ENCODE peak calls at places on chromosomes 11 and 22, in ten cellular contexts. Q is body of pancreas; I is heart left ventricle; O is breast epithelium; Y is effector memory CD4-positive, alpha-beta T cell; P is neural progenitor cell; X is tibial artery; Z is IMR-90; M is HAP-1; V is tibial nerve. G is an unnamed sample. For H3K27me3 and H3K9me3, the result is how much of the 10 kb centered on the place peaks cover.

GRCh38 chr11:10381730-10382129 is 73.3 kb upstream of the AMPD3 start:
- DNase-seq in Z (peak), P (no peak), Y (no peak), X (no peak), V (no peak), Q (no peak), I (no peak), M (no peak), O (no peak), G (no peak)

GRCh38 chr22:32866953-32867352 is 65.4 kb downstream of the TIMP3 start:
- DNase-seq in Z (no peak), Q (no peak), V (no peak), X (no peak), M (no peak), O (no peak), P (no peak), I (no peak), Y (no peak), G (no peak)

GRCh38 chr22:29032014-29032475 is 29.6 kb downstream of the C22orf31 start:
- DNase-seq in P (no peak), Y (no peak), V (no peak), O (no peak), M (no peak), X (no peak), Q (no peak), Z (no peak), I (no peak), G (no peak)

GRCh38 chr11:48019597-48019996 is 39.2 kb downstream of the PTPRJ start:
- DNase-seq in Z (no peak), V (no peak), O (no peak), M (no peak), X (no peak), Q (no peak), I (no peak), Y (no peak), P (no peak), G (no peak)

GRCh38 chr11:48081151-48082010 is 101.0 kb downstream of the PTPRJ start:
- DNase-seq in Y (no peak), Z (peak), X (peak), V (peak), O (no peak), Q (peak), I (peak), P (no peak), M (no peak), G (peak)

GRCh38 chr11:26741036-26741435 is 19.2 kb upstream of the SLC5A12 start:
- DNase-seq in X (no peak), O (no peak), Y (no peak), M (no peak), P (peak), Z (no peak), V (no peak), Q (no peak), I (no peak), G (no peak)

GRCh38 chr11:65440831-65441499 is 18.4 kb downstream of the NEAT1 start:
- DNase-seq in P (no peak), Y (no peak), O (no peak), V (peak), M (no peak), Z (peak), Q (peak), I (no peak), X (no peak), G (no peak)

GRCh38 chr22:23183107-23183698 is 2.9 kb downstream of the BCR start:
- DNase-seq in O (no peak), P (peak), I (peak), V (peak), Q (peak), X (peak), Y (no peak), Z (peak), M (peak), G (peak)

GRCh38 chr11:111986589-111986988 is 38.6 kb upstream of the DLAT start:
- DNase-seq in X (no peak), V (no peak), Q (no peak), M (no peak), Y (no peak), Z (no peak), O (no peak), P (no peak), I (no peak), G (no peak)

GRCh38 chr11:46729110-46730027 is 10.4 kb downstream of the F2 start:
- DNase-seq in V (no peak), I (no peak), X (no peak), Z (peak), Q (no peak), P (no peak), Y (no peak), M (no peak), O (no peak), G (no peak)

GRCh38 chr11:46731545-46731944 is 12.5 kb downstream of the F2 start:
- DNase-seq in P (no peak), X (no peak), Q (no peak), Y (no peak), Z (no peak), M (no peak), I (no peak), V (no peak), O (no peak), G (no peak)

GRCh38 chr11:46736615-46737014 is 17.6 kb downstream of the F2 start:
- DNase-seq in Z (no peak), Y (no peak), X (no peak), O (no peak), M (no peak), Q (no peak), I (no peak), P (no peak), V (no peak), G (no peak)

GRCh38 chr11:46736146-46736545 is 17.1 kb downstream of the F2 start:
- DNase-seq in X (no peak), I (no peak), P (no peak), Y (no peak), O (no peak), V (no peak), Z (no peak), Q (no peak), M (no peak), G (no peak)

GRCh38 chr11:46733234-46733633 is 14.2 kb downstream of the F2 start:
- DNase-seq in Z (no peak), Y (no peak), O (no peak), V (no peak), X (no peak), Q (no peak), P (no peak), M (no peak), I (no peak), G (no peak)
- H3K27me3 ChIP-seq in Z (under half), Y (under half), O (under half), V (under half), X (under half), Q (under half), P (under half), M (under half), I (under half), G (under half)

GRCh38 chr22:37284807-37285355 is 2.6 kb downstream of the CYTH4 start:
- DNase-seq in O (no peak), P (no peak), M (no peak), X (peak), V (no peak), I (peak), Y (peak), Q (peak), Z (no peak), G (peak)

GRCh38 chr22:37285937-37286336 is 3.6 kb downstream of the CYTH4 start:
- DNase-seq in Q (no peak), O (no peak), Y (no peak), M (no peak), V (no peak), I (no peak), Z (no peak), X (no peak), P (no peak), G (no peak)

GRCh38 chr22:37289156-37289735 is 6.9 kb downstream of the CYTH4 start:
- DNase-seq in Z (no peak), I (no peak), O (no peak), V (no peak), Y (no peak), X (no peak), P (no peak), Q (no peak), M (no peak), G (no peak)

GRCh38 chr22:37288521-37288920 is 6.2 kb downstream of the CYTH4 start:
- DNase-seq in M (no peak), P (no peak), Z (no peak), O (no peak), V (no peak), X (no peak), Q (no peak), Y (no peak), I (no peak), G (no peak)

GRCh38 chr22:37287550-37287951 is 5.2 kb downstream of the CYTH4 start:
- DNase-seq in M (no peak), Y (no peak), P (no peak), I (no peak), Q (no peak), O (no peak), Z (no peak), V (no peak), X (no peak), G (no peak)
- H3K9me3 ChIP-seq in M (under half), Y (under half), P (under half), I (under half), Q (under half), O (under half), Z (under half), V (under half), X (under half), G (under half)

DNA sequence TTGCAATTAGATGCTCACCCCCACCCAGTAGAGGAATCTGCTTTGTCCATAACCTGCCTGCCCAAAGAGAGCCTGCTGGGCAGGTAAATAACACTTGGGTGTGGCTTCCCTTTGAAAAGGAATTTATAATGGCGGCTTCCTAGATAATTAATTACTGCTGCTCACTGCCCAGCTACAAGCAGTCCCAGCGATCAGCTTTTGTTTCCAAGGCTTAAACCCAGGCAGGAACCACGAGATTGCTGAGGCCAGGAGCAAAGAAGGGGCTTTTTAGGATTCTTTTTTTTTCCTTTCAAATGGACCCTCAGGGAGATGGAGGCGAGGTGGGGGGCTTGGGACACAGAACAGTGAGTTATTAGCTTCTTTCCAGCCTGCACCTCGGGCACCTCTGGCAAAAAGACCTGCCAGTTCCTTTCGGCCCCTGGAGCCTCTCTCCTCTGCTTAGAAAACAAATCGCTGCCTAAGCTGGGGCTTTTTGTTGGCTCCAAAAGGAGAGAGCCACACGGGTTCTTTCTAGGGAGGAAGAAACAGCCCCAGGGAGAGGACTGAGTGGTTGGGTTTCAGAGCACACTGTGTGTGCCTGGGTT is 107.2 kb downstream of the TSPAN18 start:
- DNase-seq in I (no peak), Y (no peak), X (no peak), Q (no peak), V (no peak), M (peak), Z (no peak), P (peak), O (no peak), G (no peak)
- H3K27me3 ChIP-seq in I (under half), Y (under half), X (under half), Q (under half), V (under half), M (under half), Z (under half), P (under half), O (under half), G (under half)

GRCh38 chr11:74866557-74866956 is 82.3 kb downstream of the XRRA1 start:
- DNase-seq in V (no peak), X (no peak), Y (no peak), P (no peak), Z (no peak), O (no peak), I (no peak), Q (no peak), M (no peak), G (no peak)

GRCh38 chr11:74871037-74871436 is 77.9 kb downstream of the XRRA1 start:
- DNase-seq in Z (no peak), P (no peak), X (no peak), V (no peak), Q (no peak), O (no peak), I (no peak), Y (no peak), M (no peak), G (no peak)

GRCh38 chr11:74870485-74870884 is 78.4 kb downstream of the XRRA1 start:
- DNase-seq in M (peak), Y (no peak), Q (no peak), Z (peak), I (no peak), O (no peak), V (no peak), P (peak), X (no peak), G (no peak)
- H3K9me3 ChIP-seq in M (under half), Y (under half), Q (under half), Z (under half), I (under half), O (half or more), V (half or more), P (under half), X (under half), G (half or more)

GRCh38 chr22:49412236-49412635 is 415.4 kb downstream of the BRD1 start:
- DNase-seq in Z (no peak), P (no peak), V (no peak), X (no peak), Y (no peak), M (no peak), O (no peak), I (no peak), Q (no peak), G (no peak)
- H3K27me3 ChIP-seq in Z (under half), P (under half), V (under half), X (under half), Y (under half), M (under half), O (under half), I (under half), Q (under half), G (under half)

DNA sequence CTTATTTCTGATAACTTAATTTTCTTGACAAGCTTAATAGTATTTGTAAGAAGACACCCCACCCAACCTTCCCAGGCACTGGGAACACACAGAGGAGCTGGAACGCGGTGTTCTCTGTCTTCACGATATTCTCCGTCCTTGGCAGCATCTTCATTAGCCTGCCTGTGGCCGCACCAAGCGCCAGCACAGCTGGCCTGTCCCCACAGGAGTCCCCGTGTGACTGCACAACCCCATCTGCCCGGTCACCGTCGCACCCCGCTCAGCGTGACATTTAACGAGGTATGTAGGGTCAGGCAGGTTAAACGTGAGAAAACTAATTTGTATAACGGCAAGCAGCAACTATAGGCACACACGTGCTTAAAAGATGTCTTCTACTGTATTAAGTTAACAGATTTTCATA is 293.3 kb downstream of the BRD1 start:
- DNase-seq in Q (no peak), Y (no peak), M (no peak), O (peak), Z (no peak), I (no peak), P (peak), X (peak), V (no peak), G (no peak)
- H3K9me3 ChIP-seq in Q (under half), Y (under half), M (under half), O (under half), Z (half or more), I (under half), P (under half), X (under half), V (under half), G (under half)

GRCh38 chr11:64353101-64353738 is 5.7 kb upstream of the RPS6KA4 start:
- DNase-seq in P (no peak), O (no peak), Z (no peak), V (no peak), X (no peak), M (no peak), Q (no peak), Y (no peak), I (no peak), G (no peak)
- H3K27me3 ChIP-seq in P (under half), O (under half), Z (under half), V (under half), X (under half), M (under half), Q (under half), Y (under half), I (under half), G (under half)

G was measured in left ventricle myocardium inferior.